ENCODE peak calls at places on chromosomes 4 and X, in ten cellular contexts. Q, H, I, D, K, L, P, X, O and E are unnamed samples.

GRCh38 chr4:188008377-188008776 is 12.8 kb downstream of the ZFP42 start:
- DNase-seq in Q (peak), H (peak), I (peak), D (peak), K (no peak), L (no peak), P (peak), X (no peak), O (no peak), E (no peak)

GRCh38 chr4:150581611-150582010 is 340 bp upstream of the MAB21L2 start:
- DNase-seq in Q (no peak), H (peak), I (no peak), D (peak), K (no peak), L (no peak), P (no peak), X (peak), O (no peak), E (no peak)

GRCh38 chrX:40097101-40097491 is 662 bp downstream of the BCOR start:
- DNase-seq in Q (no peak), H (peak), I (no peak), D (no peak), K (no peak), L (no peak), P (no peak), X (peak), O (no peak), E (peak)

GRCh38 chrX:38041237-38041636 is 34.9 kb downstream of the SYTL5 start:
- DNase-seq in Q (no peak), H (no peak), I (no peak), D (no peak), K (no peak), L (no peak), P (no peak), X (no peak), O (no peak), E (no peak)

GRCh38 chr4:166675411-166675810 is 558.9 kb downstream of the SPOCK3 start:
- DNase-seq in Q (peak), H (peak), I (peak), D (peak), K (no peak), L (no peak), P (peak), X (no peak), O (no peak), E (no peak)

GRCh38 chrX:15451913-15452312 is 41.2 kb downstream of the PIR start:
- DNase-seq in Q (peak), H (peak), I (no peak), D (no peak), K (peak), L (no peak), P (peak), X (no peak), O (no peak), E (no peak)

GRCh38 chr4:95540227-95540626 is 8.5 kb downstream of the UNC5C start:
- DNase-seq in Q (no peak), H (peak), I (no peak), D (no peak), K (no peak), L (no peak), P (no peak), X (no peak), O (no peak), E (no peak)

GRCh38 chrX:117995378-117995777 is 121.2 kb downstream of the KLHL13 start:
- DNase-seq in Q (no peak), H (no peak), I (no peak), D (no peak), K (no peak), L (no peak), P (peak), X (no peak), O (no peak), E (no peak)

GRCh38 chrX:78886550-78886949 is 58.6 kb upstream of the P2RY10 start:
- DNase-seq in Q (peak), H (peak), I (no peak), D (peak), K (no peak), L (no peak), P (peak), X (peak), O (no peak), E (no peak)

GRCh38 chrX:43809463-43809862 is 72.8 kb downstream of the MAOB start:
- DNase-seq in Q (peak), H (peak), I (no peak), D (peak), K (no peak), L (no peak), P (no peak), X (no peak), O (no peak), E (no peak)

GRCh38 chrX:133654801-133655200 is 239.5 kb upstream of the GPC4 start:
- DNase-seq in Q (no peak), H (peak), I (no peak), D (no peak), K (no peak), L (no peak), P (peak), X (no peak), O (no peak), E (no peak)

GRCh38 chrX:55908685-55909212 is 191.2 kb downstream of the RRAGB start:
- DNase-seq in Q (no peak), H (peak), I (no peak), D (peak), K (peak), L (no peak), P (peak), X (no peak), O (no peak), E (peak)

GRCh38 chrX:130915302-130915701 is 12.3 kb upstream of the ENOX2 start:
- DNase-seq in Q (peak), H (peak), I (no peak), D (no peak), K (no peak), L (no peak), P (peak), X (no peak), O (no peak), E (no peak)

GRCh38 chr4:30434656-30435055 is 285.5 kb upstream of the PCDH7 start:
- DNase-seq in Q (no peak), H (no peak), I (no peak), D (no peak), K (no peak), L (no peak), P (no peak), X (no peak), O (no peak), E (no peak)

GRCh38 chr4:101835121-101835904 is 44.8 kb downstream of the BANK1 start:
- DNase-seq in Q (peak), H (peak), I (peak), D (peak), K (no peak), L (no peak), P (peak), X (peak), O (no peak), E (no peak)

GRCh38 chr4:184937030-184937710 is 81.1 kb upstream of the HELT start:
- DNase-seq in Q (no peak), H (no peak), I (no peak), D (no peak), K (no peak), L (no peak), P (no peak), X (no peak), O (no peak), E (no peak)

GRCh38 chr4:179278647-179279046 is 1836.4 kb upstream of the AGA start:
- DNase-seq in Q (no peak), H (no peak), I (no peak), D (no peak), K (no peak), L (no peak), P (no peak), X (no peak), O (no peak), E (no peak)

GRCh38 chrX:136892412-136892811 is 11.9 kb upstream of the RBMX start:
- DNase-seq in Q (no peak), H (no peak), I (no peak), D (no peak), K (no peak), L (no peak), P (no peak), X (no peak), O (no peak), E (no peak)

GRCh38 chr4:15457401-15458201 is 12.1 kb upstream of the CC2D2A start:
- DNase-seq in Q (peak), H (peak), I (no peak), D (peak), K (no peak), L (no peak), P (peak), X (peak), O (no peak), E (no peak)

DNA sequence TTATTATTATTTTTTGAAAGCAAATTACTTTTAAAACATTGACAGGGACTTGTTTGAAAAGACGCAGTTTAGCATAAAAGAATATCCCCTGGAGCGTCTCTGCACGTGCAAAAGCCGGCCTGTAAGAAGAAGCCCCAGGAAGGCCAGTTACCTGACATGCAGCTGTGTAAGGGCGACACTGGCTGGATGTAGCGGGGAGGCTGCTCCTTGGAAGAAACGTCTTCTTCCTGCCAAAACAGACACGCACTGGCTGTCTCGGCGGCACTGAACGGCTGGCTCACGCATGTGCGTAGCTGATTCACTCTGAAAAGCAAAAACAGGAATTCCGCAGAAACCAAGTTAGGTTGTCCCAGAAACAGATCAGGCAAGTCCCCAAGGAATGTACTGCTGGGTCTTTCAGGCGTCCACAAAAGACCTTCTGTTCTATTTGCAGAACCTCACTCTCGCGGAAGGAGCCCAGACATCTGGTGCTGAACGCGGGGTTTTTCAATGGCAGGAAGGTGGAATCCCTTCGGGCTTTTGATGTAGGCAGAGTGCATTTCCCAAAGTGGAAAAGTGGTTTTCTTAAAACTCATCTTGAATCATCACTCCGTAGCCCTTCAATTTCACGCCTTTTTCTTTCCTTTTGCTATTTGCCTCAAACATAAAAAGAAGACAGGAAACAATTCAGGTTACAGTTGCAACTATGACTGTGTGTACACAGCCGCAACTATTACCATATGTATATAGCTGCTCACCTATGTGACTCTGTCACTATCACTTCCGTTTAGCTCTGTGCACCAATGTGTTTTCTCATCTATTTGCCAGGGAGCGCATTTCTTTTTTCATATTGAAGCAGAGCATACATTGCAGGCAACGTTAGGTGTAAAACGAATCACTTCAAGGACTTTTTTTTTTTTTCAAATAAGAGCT is 38.1 kb upstream of the ARSH start:
- DNase-seq in Q (peak), H (peak), I (no peak), D (peak), K (no peak), L (no peak), P (peak), X (no peak), O (peak), E (no peak)
- TF ChIP-seq CTCF in Q (peak), H (no peak), I (no peak), D (no peak), K (no peak), L (no peak), P (no peak), X (no peak), O (no peak), E (no peak)

GRCh38 chrX:85052636-85053343 is 49.1 kb downstream of the APOOL start:
- DNase-seq in Q (peak), H (peak), I (peak), D (peak), K (no peak), L (no peak), P (peak), X (no peak), O (no peak), E (no peak)
- TF ChIP-seq CTCF in Q (no peak), H (peak), I (peak), D (peak), K (peak), L (no peak), P (no peak), X (peak), O (peak), E (no peak)

DNA sequence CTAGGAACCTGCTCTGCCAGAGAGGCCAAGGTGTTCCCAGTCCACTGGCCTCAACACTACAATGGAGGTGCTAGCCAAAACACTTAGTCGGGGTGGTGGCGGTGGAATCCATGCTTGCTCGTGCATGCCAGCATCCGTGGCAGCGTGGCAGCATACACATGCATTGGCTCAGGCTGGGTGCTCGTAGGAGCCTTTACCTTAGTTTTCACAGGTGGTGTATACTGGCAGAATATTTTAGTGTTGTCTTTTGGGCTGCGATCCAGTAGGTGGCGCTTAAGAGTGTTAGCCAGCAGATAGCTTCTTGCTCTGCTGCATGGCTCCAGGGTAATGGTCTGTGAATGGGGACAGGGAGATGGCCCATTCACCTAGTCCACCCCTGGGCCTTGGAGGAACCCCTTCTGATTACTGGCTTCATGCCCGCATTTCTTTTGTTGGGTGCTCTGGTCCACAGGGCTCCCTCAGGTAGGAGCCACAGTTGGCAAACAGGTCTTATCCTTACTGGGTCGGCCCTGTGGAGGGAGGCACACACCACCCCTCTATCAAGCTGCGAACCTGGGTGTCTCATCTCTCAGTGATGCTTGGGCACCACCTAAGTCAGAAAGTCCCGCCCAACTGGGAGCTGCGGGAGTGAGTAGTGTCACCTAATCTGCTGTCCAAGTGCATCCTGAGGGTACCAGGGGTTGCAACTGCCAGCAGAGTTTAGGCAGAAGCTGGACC is 40.0 kb downstream of the RIPPLY1 start:
- DNase-seq in Q (no peak), H (peak), I (no peak), D (no peak), K (no peak), L (no peak), P (peak), X (peak), O (no peak), E (no peak)
- TF ChIP-seq CTCF in Q (peak), H (peak), I (peak), D (peak), K (no peak), L (no peak), P (peak), X (peak), O (no peak), E (no peak)

GRCh38 chr4:61984260-61984909 is 784.3 kb downstream of the ADGRL3 start:
- DNase-seq in Q (no peak), H (no peak), I (no peak), D (no peak), K (no peak), L (no peak), P (no peak), X (no peak), O (no peak), E (no peak)
- TF ChIP-seq CTCF in Q (no peak), H (no peak), I (no peak), D (no peak), K (no peak), L (no peak), P (no peak), X (peak), O (no peak), E (no peak)

DNA sequence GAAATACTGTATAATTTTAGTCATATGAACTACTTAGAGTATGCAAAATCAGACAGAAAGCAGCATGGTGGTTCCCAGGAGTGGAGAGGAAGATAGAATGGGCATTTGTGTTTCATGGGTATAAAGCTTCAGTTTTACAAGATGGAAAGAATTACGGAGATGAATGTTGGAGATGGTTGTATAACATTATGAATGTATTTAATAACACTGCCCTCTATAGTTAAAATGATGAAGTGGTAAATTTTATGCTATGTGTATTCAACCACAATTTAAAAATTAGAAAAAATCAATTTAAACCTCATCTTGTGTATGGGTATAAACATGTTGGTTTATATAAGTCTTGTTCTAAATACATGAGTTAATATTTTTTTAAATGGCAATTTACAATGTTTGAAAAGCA is 521.1 kb downstream of the FSTL5 start:
- DNase-seq in Q (no peak), H (peak), I (no peak), D (peak), K (no peak), L (no peak), P (peak), X (peak), O (no peak), E (no peak)
- TF ChIP-seq CTCF in Q (no peak), H (no peak), I (no peak), D (peak), K (no peak), L (no peak), P (no peak), X (peak), O (no peak), E (no peak)